ENCODE peak calls at places on chromosomes 11 and 22, in five cellular contexts. One of them, this sample, is unnamed. For H3K4me1, the result is how much of the 10 kb centered on the place peaks cover.

GRCh38 chr11:62680825-62681240 is 2.0 kb upstream of the UBXN1 start:
- DNase-seq in right lobe of liver: no peak
- DNase-seq in psoas muscle: peak
- DNase-seq in colonic mucosa: peak
- DNase-seq in CD8-positive, alpha-beta memory T cell: peak
- DNase-seq in this sample: peak

GRCh38 chr11:8093931-8094575 is 13.0 kb downstream of the TUB start:
- DNase-seq in CD8-positive, alpha-beta memory T cell: no peak
- DNase-seq in colonic mucosa: peak
- DNase-seq in right lobe of liver: no peak
- DNase-seq in psoas muscle: no peak
- DNase-seq in this sample: no peak

GRCh38 chr22:30044369-30044768 is 35.9 kb upstream of the HORMAD2 start:
- DNase-seq in psoas muscle: no peak
- DNase-seq in right lobe of liver: no peak
- DNase-seq in colonic mucosa: peak
- DNase-seq in CD8-positive, alpha-beta memory T cell: no peak
- DNase-seq in this sample: peak

GRCh38 chr11:17206448-17206847 is 1.3 kb downstream of the PIK3C2A start:
- DNase-seq in right lobe of liver: no peak
- DNase-seq in CD8-positive, alpha-beta memory T cell: no peak
- DNase-seq in colonic mucosa: peak
- DNase-seq in psoas muscle: no peak
- DNase-seq in this sample: no peak

GRCh38 chr22:36891646-36892045 is 21.8 kb upstream of the CSF2RB start:
- DNase-seq in psoas muscle: no peak
- DNase-seq in CD8-positive, alpha-beta memory T cell: no peak
- DNase-seq in right lobe of liver: no peak
- DNase-seq in colonic mucosa: no peak
- DNase-seq in this sample: no peak

GRCh38 chr22:37485006-37485713 is 1.0 kb downstream of the MFNG start:
- DNase-seq in psoas muscle: no peak
- DNase-seq in right lobe of liver: peak
- DNase-seq in colonic mucosa: no peak
- DNase-seq in CD8-positive, alpha-beta memory T cell: no peak
- DNase-seq in this sample: no peak

GRCh38 chr11:62266558-62266957 is 3.4 kb upstream of the SCGB2A2 start:
- DNase-seq in psoas muscle: no peak
- DNase-seq in colonic mucosa: no peak
- DNase-seq in CD8-positive, alpha-beta memory T cell: no peak
- DNase-seq in right lobe of liver: no peak
- DNase-seq in this sample: no peak

GRCh38 chr11:398826-399225 is 4.8 kb downstream of the PKP3 start:
- DNase-seq in colonic mucosa: no peak
- DNase-seq in CD8-positive, alpha-beta memory T cell: no peak
- DNase-seq in right lobe of liver: no peak
- DNase-seq in psoas muscle: no peak
- DNase-seq in this sample: no peak

GRCh38 chr11:134654161-134654915 is 242.3 kb upstream of the B3GAT1 start:
- DNase-seq in right lobe of liver: no peak
- DNase-seq in psoas muscle: no peak
- DNase-seq in colonic mucosa: peak
- DNase-seq in CD8-positive, alpha-beta memory T cell: peak
- DNase-seq in this sample: peak

GRCh38 chr11:368414-369335 is 624 bp upstream of the B4GALNT4 start:
- DNase-seq in CD8-positive, alpha-beta memory T cell: no peak
- DNase-seq in colonic mucosa: no peak
- DNase-seq in psoas muscle: no peak
- DNase-seq in right lobe of liver: no peak
- DNase-seq in this sample: no peak

GRCh38 chr22:44881624-44882023 is 128.2 kb downstream of the PHF21B start:
- DNase-seq in psoas muscle: no peak
- DNase-seq in colonic mucosa: no peak
- DNase-seq in right lobe of liver: no peak
- DNase-seq in CD8-positive, alpha-beta memory T cell: no peak
- DNase-seq in this sample: no peak

GRCh38 chr11:118450451-118450850 is 14.2 kb downstream of the KMT2A start:
- DNase-seq in psoas muscle: no peak
- DNase-seq in colonic mucosa: no peak
- DNase-seq in CD8-positive, alpha-beta memory T cell: no peak
- DNase-seq in right lobe of liver: no peak
- DNase-seq in this sample: no peak

GRCh38 chr11:18011633-18012313 is 1.1 kb downstream of the SERGEF start:
- DNase-seq in CD8-positive, alpha-beta memory T cell: no peak
- DNase-seq in psoas muscle: no peak
- DNase-seq in colonic mucosa: peak
- DNase-seq in right lobe of liver: no peak
- DNase-seq in this sample: no peak

GRCh38 chr22:37051629-37052385 is at the start of gene KCTD17:
- DNase-seq in CD8-positive, alpha-beta memory T cell: peak
- DNase-seq in right lobe of liver: peak
- DNase-seq in psoas muscle: peak
- DNase-seq in colonic mucosa: peak
- DNase-seq in this sample: peak

GRCh38 chr11:73980001-73980960 is 2.4 kb downstream of the UCP2 start:
- DNase-seq in colonic mucosa: peak
- DNase-seq in psoas muscle: peak
- DNase-seq in CD8-positive, alpha-beta memory T cell: peak
- DNase-seq in right lobe of liver: peak
- DNase-seq in this sample: peak

GRCh38 chr11:12846766-12847615 is 162.1 kb upstream of the RASSF10 start:
- DNase-seq in psoas muscle: no peak
- DNase-seq in right lobe of liver: no peak
- DNase-seq in colonic mucosa: no peak
- DNase-seq in CD8-positive, alpha-beta memory T cell: no peak
- DNase-seq in this sample: no peak
- H3K4me1 ChIP-seq in psoas muscle: half or more
- H3K4me1 ChIP-seq in right lobe of liver: under half
- H3K4me1 ChIP-seq in colonic mucosa: under half
- H3K4me1 ChIP-seq in CD8-positive, alpha-beta memory T cell: under half
- H3K4me1 ChIP-seq in this sample: under half

GRCh38 chr11:2807276-2807681 is 78.3 kb downstream of the CDKN1C start:
- DNase-seq in right lobe of liver: peak
- DNase-seq in colonic mucosa: peak
- DNase-seq in psoas muscle: peak
- DNase-seq in CD8-positive, alpha-beta memory T cell: no peak
- DNase-seq in this sample: peak

GRCh38 chr11:2804701-2805387 is 80.7 kb downstream of the CDKN1C start:
- DNase-seq in psoas muscle: peak
- DNase-seq in colonic mucosa: peak
- DNase-seq in right lobe of liver: peak
- DNase-seq in CD8-positive, alpha-beta memory T cell: no peak
- DNase-seq in this sample: peak

GRCh38 chr11:2807801-2808241 is 77.8 kb downstream of the CDKN1C start:
- DNase-seq in right lobe of liver: peak
- DNase-seq in psoas muscle: peak
- DNase-seq in CD8-positive, alpha-beta memory T cell: no peak
- DNase-seq in colonic mucosa: no peak
- DNase-seq in this sample: no peak

GRCh38 chr11:2805388-2806057 is 80.1 kb downstream of the CDKN1C start:
- DNase-seq in colonic mucosa: peak
- DNase-seq in psoas muscle: peak
- DNase-seq in right lobe of liver: peak
- DNase-seq in CD8-positive, alpha-beta memory T cell: no peak
- DNase-seq in this sample: peak

GRCh38 chr11:2806351-2807058 is 79.1 kb downstream of the CDKN1C start:
- DNase-seq in right lobe of liver: peak
- DNase-seq in CD8-positive, alpha-beta memory T cell: no peak
- DNase-seq in psoas muscle: peak
- DNase-seq in colonic mucosa: peak
- DNase-seq in this sample: peak
- H3K4me1 ChIP-seq in right lobe of liver: under half
- H3K4me1 ChIP-seq in CD8-positive, alpha-beta memory T cell: under half
- H3K4me1 ChIP-seq in psoas muscle: under half
- H3K4me1 ChIP-seq in colonic mucosa: under half
- H3K4me1 ChIP-seq in this sample: under half

DNA sequence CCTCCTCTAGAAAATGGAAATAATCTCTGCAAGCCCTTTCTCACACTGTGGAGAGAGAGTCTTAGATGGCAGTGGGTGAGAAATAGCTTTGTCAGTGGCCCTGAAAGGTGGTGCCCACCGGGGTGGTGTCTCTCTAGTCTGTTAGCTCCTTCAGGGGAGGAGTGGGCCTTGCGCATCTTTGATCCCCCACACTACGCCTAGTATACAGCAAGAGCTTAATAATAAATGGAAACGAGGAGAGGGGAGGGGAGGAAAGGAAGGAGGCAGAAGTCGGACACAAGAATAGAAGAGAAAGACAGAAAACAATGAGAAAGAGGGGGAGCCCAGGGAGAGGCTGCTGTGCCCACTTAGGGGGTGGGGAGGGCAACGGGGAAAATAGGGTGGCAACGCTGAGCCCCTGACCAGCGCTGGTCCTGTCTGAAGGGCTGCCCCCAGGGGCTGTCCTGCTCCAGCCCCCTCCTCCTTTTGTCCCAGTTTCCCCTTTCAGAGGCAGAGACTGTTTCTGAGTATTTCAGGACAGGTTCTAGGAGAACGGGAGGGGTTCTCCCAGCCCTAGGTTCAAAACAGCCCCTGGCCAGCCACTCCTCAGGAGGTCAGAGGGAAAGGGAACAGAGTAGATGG is 1.2 kb downstream of the ARRB1 start:
- DNase-seq in psoas muscle: no peak
- DNase-seq in CD8-positive, alpha-beta memory T cell: no peak
- DNase-seq in right lobe of liver: no peak
- DNase-seq in colonic mucosa: no peak
- DNase-seq in this sample: no peak
- H3K4me1 ChIP-seq in psoas muscle: under half
- H3K4me1 ChIP-seq in CD8-positive, alpha-beta memory T cell: half or more
- H3K4me1 ChIP-seq in right lobe of liver: under half
- H3K4me1 ChIP-seq in colonic mucosa: under half
- H3K4me1 ChIP-seq in this sample: under half

GRCh38 chr22:49761836-49762235 is 65.8 kb downstream of the BRD1 start:
- DNase-seq in CD8-positive, alpha-beta memory T cell: no peak
- DNase-seq in colonic mucosa: no peak
- DNase-seq in right lobe of liver: no peak
- DNase-seq in psoas muscle: no peak
- DNase-seq in this sample: no peak

GRCh38 chr22:49763138-49763537 is 64.5 kb downstream of the BRD1 start:
- DNase-seq in CD8-positive, alpha-beta memory T cell: no peak
- DNase-seq in colonic mucosa: no peak
- DNase-seq in right lobe of liver: no peak
- DNase-seq in psoas muscle: no peak
- DNase-seq in this sample: no peak

GRCh38 chr22:49763696-49764095 is 64.0 kb downstream of the BRD1 start:
- DNase-seq in CD8-positive, alpha-beta memory T cell: no peak
- DNase-seq in colonic mucosa: no peak
- DNase-seq in right lobe of liver: no peak
- DNase-seq in psoas muscle: peak
- DNase-seq in this sample: no peak

GRCh38 chr22:49760280-49760629 is 67.4 kb downstream of the BRD1 start:
- DNase-seq in psoas muscle: no peak
- DNase-seq in right lobe of liver: no peak
- DNase-seq in CD8-positive, alpha-beta memory T cell: no peak
- DNase-seq in colonic mucosa: peak
- DNase-seq in this sample: no peak

DNA sequence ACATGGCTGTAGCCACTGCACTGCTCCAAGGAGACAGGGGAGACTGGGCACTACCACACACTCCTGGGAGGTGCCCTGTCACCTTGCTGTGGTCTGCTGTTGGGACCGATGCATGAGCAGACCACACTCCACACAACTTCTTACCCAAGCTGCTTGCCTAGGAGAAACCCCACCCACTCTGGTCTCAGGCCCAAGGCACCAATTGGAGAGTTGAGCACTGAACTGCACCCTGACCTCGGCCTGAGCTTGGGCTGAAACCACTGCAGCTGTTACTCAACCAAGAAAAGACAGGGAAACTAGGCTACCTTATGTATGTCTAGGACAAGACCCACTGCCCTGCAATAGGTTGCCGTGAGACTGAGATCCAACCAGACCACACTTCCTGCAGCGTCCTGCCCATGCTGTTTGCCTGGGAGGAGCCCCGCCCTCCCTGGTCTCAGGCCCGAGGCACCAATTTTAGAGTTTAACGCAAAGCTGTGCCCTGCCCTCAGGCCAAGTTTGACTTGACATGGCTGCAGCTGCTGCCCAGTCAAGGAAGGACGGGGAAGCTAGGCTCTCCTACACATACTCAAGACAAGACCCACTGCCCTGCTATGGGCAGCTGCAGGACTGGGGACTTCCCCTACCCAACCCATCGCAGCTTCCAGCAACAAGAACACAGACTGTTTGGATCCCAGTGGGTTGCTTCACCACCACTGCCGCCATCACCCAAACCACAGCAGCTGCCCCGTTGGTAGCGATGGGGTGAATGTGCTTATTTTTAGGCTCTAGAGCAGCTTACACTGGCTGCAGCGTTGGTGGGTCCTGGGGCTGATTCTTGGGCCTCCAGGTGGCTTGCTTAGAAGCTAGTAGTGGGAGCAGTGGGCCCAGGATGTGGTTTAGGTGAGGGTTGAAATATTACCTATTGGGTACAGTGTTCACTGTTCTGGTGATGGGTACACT is 66.8 kb downstream of the BRD1 start:
- DNase-seq in CD8-positive, alpha-beta memory T cell: no peak
- DNase-seq in colonic mucosa: peak
- DNase-seq in right lobe of liver: no peak
- DNase-seq in psoas muscle: no peak
- DNase-seq in this sample: no peak
- H3K4me1 ChIP-seq in CD8-positive, alpha-beta memory T cell: under half
- H3K4me1 ChIP-seq in colonic mucosa: under half
- H3K4me1 ChIP-seq in right lobe of liver: under half
- H3K4me1 ChIP-seq in psoas muscle: under half
- H3K4me1 ChIP-seq in this sample: under half

GRCh38 chr22:42938976-42939375 is 76.0 kb downstream of the PACSIN2 start:
- DNase-seq in right lobe of liver: no peak
- DNase-seq in psoas muscle: no peak
- DNase-seq in colonic mucosa: no peak
- DNase-seq in CD8-positive, alpha-beta memory T cell: no peak
- DNase-seq in this sample: no peak
- H3K4me1 ChIP-seq in right lobe of liver: under half
- H3K4me1 ChIP-seq in psoas muscle: half or more
- H3K4me1 ChIP-seq in colonic mucosa: under half
- H3K4me1 ChIP-seq in CD8-positive, alpha-beta memory T cell: under half
- H3K4me1 ChIP-seq in this sample: under half

GRCh38 chr11:78800089-78800690 is 225.5 kb upstream of the NARS2 start:
- DNase-seq in right lobe of liver: no peak
- DNase-seq in colonic mucosa: no peak
- DNase-seq in psoas muscle: no peak
- DNase-seq in CD8-positive, alpha-beta memory T cell: no peak
- DNase-seq in this sample: no peak
- H3K4me1 ChIP-seq in right lobe of liver: under half
- H3K4me1 ChIP-seq in colonic mucosa: under half
- H3K4me1 ChIP-seq in psoas muscle: under half
- H3K4me1 ChIP-seq in CD8-positive, alpha-beta memory T cell: under half
- H3K4me1 ChIP-seq in this sample: under half